ENCODE peak calls at places on chromosomes 13 and 19, in five cellular contexts. G is ACHN, S is NCI-H1092 treated with DMSO at 0.1 percent for 48 hours, X is AG09309, K is right cardiac atrium. Z is an unnamed sample.

GRCh38 chr19:12705169-12705568 is 8.7 kb upstream of the FBXW9 start:
- DNase-seq in G (no peak), S (no peak), X (no peak), K (no peak), Z (no peak)

GRCh38 chr13:32370805-32371204 is 55.5 kb downstream of the BRCA2 start:
- DNase-seq in G (no peak), S (no peak), X (no peak), K (no peak), Z (no peak)

GRCh38 chr19:15923702-15924101 is 10.6 kb downstream of the CYP4F11 start:
- DNase-seq in G (no peak), S (no peak), X (no peak), K (no peak), Z (no peak)

GRCh38 chr19:6218497-6219146 is 61.2 kb downstream of the MLLT1 start:
- DNase-seq in G (peak), S (peak), X (peak), K (peak), Z (peak)

GRCh38 chr13:22154041-22154440 is 483.2 kb downstream of the FGF9 start:
- DNase-seq in G (no peak), S (no peak), X (no peak), K (no peak), Z (no peak)

GRCh38 chr13:113728571-113729054 is 30.4 kb upstream of the TMEM255B start:
- DNase-seq in G (no peak), S (no peak), X (no peak), K (no peak), Z (no peak)

GRCh38 chr13:49046534-49046933 is 70.8 kb downstream of the FNDC3A start:
- DNase-seq in G (no peak), S (no peak), X (no peak), K (no peak), Z (no peak)

GRCh38 chr13:75410207-75410606 is 71.8 kb downstream of the TBC1D4 start:
- DNase-seq in G (no peak), S (no peak), X (no peak), K (no peak), Z (no peak)

GRCh38 chr19:13334801-13335481 is 171.3 kb downstream of the CACNA1A start:
- DNase-seq in G (peak), S (no peak), X (no peak), K (no peak), Z (no peak)

GRCh38 chr13:109945206-109945960 is 159.0 kb upstream of the IRS2 start:
- DNase-seq in G (no peak), S (no peak), X (peak), K (no peak), Z (no peak)

GRCh38 chr19:41821003-41821735 is 23.3 kb downstream of the LYPD4 start:
- DNase-seq in G (peak), S (peak), X (no peak), K (no peak), Z (peak)

GRCh38 chr19:1747285-1748114 is 5.8 kb upstream of the ONECUT3 start:
- DNase-seq in G (peak), S (no peak), X (peak), K (no peak), Z (no peak)

GRCh38 chr19:43780706-43781525 is at the start of gene KCNN4:
- DNase-seq in G (no peak), S (no peak), X (peak), K (no peak), Z (no peak)

GRCh38 chr13:93226623-93227279 is at the start of gene GPC6:
- DNase-seq in G (peak), S (peak), X (peak), K (peak), Z (peak)

GRCh38 chr19:32480321-32480720 is 74.8 kb downstream of the DPY19L3 start:
- DNase-seq in G (no peak), S (no peak), X (no peak), K (no peak), Z (no peak)

GRCh38 chr13:74850893-74851292 is 631.1 kb downstream of the TBC1D4 start:
- DNase-seq in G (no peak), S (no peak), X (no peak), K (no peak), Z (no peak)

GRCh38 chr19:845707-846481 is 5.1 kb downstream of the PRTN3 start:
- DNase-seq in G (no peak), S (no peak), X (no peak), K (no peak), Z (no peak)

GRCh38 chr13:102838273-102838672 is 7.6 kb upstream of the ERCC5 start:
- DNase-seq in G (no peak), S (no peak), X (no peak), K (no peak), Z (no peak)

GRCh38 chr13:50829896-50830295 is 13.6 kb downstream of the DLEU7 start:
- DNase-seq in G (no peak), S (no peak), X (peak), K (no peak), Z (no peak)